ENCODE peak calls at places on chromosomes 1 and 21, in nine cellular contexts. One of them, this sample, is unnamed.

GRCh38 chr1:24905979-24906720 is 23.9 kb downstream of the RUNX3 start:
- DNase-seq in IMR-90: no peak
- DNase-seq in thyroid gland: no peak
- DNase-seq in spleen: peak
- DNase-seq in heart left ventricle: no peak
- DNase-seq in suprapubic skin: peak
- DNase-seq in HCT116: no peak
- DNase-seq in A549: no peak
- DNase-seq in right lobe of liver: peak
- DNase-seq in this sample: no peak

GRCh38 chr1:187185389-187185788 is 356.6 kb downstream of the PLA2G4A start:
- DNase-seq in A549: no peak
- DNase-seq in suprapubic skin: no peak
- DNase-seq in HCT116: no peak
- DNase-seq in IMR-90: no peak
- DNase-seq in thyroid gland: no peak
- DNase-seq in right lobe of liver: no peak
- DNase-seq in heart left ventricle: no peak
- DNase-seq in spleen: no peak
- DNase-seq in this sample: no peak

GRCh38 chr1:8025061-8025670 is 943 bp downstream of the ERRFI1 start:
- DNase-seq in suprapubic skin: no peak
- DNase-seq in HCT116: no peak
- DNase-seq in spleen: no peak
- DNase-seq in A549: no peak
- DNase-seq in IMR-90: no peak
- DNase-seq in thyroid gland: peak
- DNase-seq in right lobe of liver: no peak
- DNase-seq in heart left ventricle: no peak
- DNase-seq in this sample: no peak

GRCh38 chr21:44880762-44881585 is 7.5 kb upstream of the PTTG1IP start:
- DNase-seq in HCT116: no peak
- DNase-seq in spleen: no peak
- DNase-seq in thyroid gland: peak
- DNase-seq in heart left ventricle: peak
- DNase-seq in right lobe of liver: no peak
- DNase-seq in A549: no peak
- DNase-seq in IMR-90: peak
- DNase-seq in suprapubic skin: no peak
- DNase-seq in this sample: peak

GRCh38 chr1:232893481-232894313 is 56.7 kb upstream of the NTPCR start:
- DNase-seq in suprapubic skin: no peak
- DNase-seq in thyroid gland: no peak
- DNase-seq in spleen: no peak
- DNase-seq in HCT116: no peak
- DNase-seq in IMR-90: no peak
- DNase-seq in right lobe of liver: no peak
- DNase-seq in heart left ventricle: no peak
- DNase-seq in A549: no peak
- DNase-seq in this sample: no peak

GRCh38 chr1:2098301-2098698 is 48.1 kb downstream of the PRKCZ start:
- DNase-seq in suprapubic skin: no peak
- DNase-seq in right lobe of liver: no peak
- DNase-seq in HCT116: no peak
- DNase-seq in thyroid gland: peak
- DNase-seq in heart left ventricle: no peak
- DNase-seq in spleen: no peak
- DNase-seq in IMR-90: no peak
- DNase-seq in A549: no peak
- DNase-seq in this sample: peak

GRCh38 chr1:32447469-32448185 is 17.2 kb upstream of the ZBTB8B start:
- DNase-seq in heart left ventricle: no peak
- DNase-seq in right lobe of liver: no peak
- DNase-seq in suprapubic skin: no peak
- DNase-seq in thyroid gland: no peak
- DNase-seq in spleen: no peak
- DNase-seq in A549: no peak
- DNase-seq in IMR-90: peak
- DNase-seq in HCT116: peak
- DNase-seq in this sample: no peak

GRCh38 chr1:239126881-239127280 is 259.5 kb upstream of the CHRM3 start:
- DNase-seq in thyroid gland: no peak
- DNase-seq in heart left ventricle: no peak
- DNase-seq in right lobe of liver: no peak
- DNase-seq in HCT116: no peak
- DNase-seq in suprapubic skin: no peak
- DNase-seq in IMR-90: no peak
- DNase-seq in A549: no peak
- DNase-seq in spleen: no peak
- DNase-seq in this sample: no peak

GRCh38 chr1:195580988-195581387 is 1027.3 kb downstream of the KCNT2 start:
- DNase-seq in suprapubic skin: no peak
- DNase-seq in A549: no peak
- DNase-seq in IMR-90: peak
- DNase-seq in right lobe of liver: no peak
- DNase-seq in heart left ventricle: no peak
- DNase-seq in thyroid gland: no peak
- DNase-seq in spleen: no peak
- DNase-seq in HCT116: no peak
- DNase-seq in this sample: no peak

GRCh38 chr1:53642607-53643006 is 96.4 kb downstream of the GLIS1 start:
- DNase-seq in HCT116: no peak
- DNase-seq in right lobe of liver: peak
- DNase-seq in suprapubic skin: peak
- DNase-seq in heart left ventricle: no peak
- DNase-seq in spleen: peak
- DNase-seq in IMR-90: no peak
- DNase-seq in A549: no peak
- DNase-seq in thyroid gland: no peak
- DNase-seq in this sample: no peak

GRCh38 chr1:234515411-234515810 is 36.4 kb upstream of the TARBP1 start:
- DNase-seq in spleen: no peak
- DNase-seq in A549: peak
- DNase-seq in IMR-90: peak
- DNase-seq in heart left ventricle: no peak
- DNase-seq in thyroid gland: peak
- DNase-seq in right lobe of liver: no peak
- DNase-seq in HCT116: no peak
- DNase-seq in suprapubic skin: no peak
- DNase-seq in this sample: no peak

GRCh38 chr1:67629370-67630075 is 55.5 kb upstream of the GADD45A start:
- DNase-seq in suprapubic skin: no peak
- DNase-seq in spleen: no peak
- DNase-seq in HCT116: no peak
- DNase-seq in A549: no peak
- DNase-seq in heart left ventricle: no peak
- DNase-seq in thyroid gland: no peak
- DNase-seq in IMR-90: no peak
- DNase-seq in right lobe of liver: no peak
- DNase-seq in this sample: no peak

GRCh38 chr21:45977396-45977795 is 4.2 kb upstream of the COL6A1 start:
- DNase-seq in thyroid gland: no peak
- DNase-seq in suprapubic skin: peak
- DNase-seq in IMR-90: no peak
- DNase-seq in right lobe of liver: no peak
- DNase-seq in HCT116: no peak
- DNase-seq in A549: no peak
- DNase-seq in heart left ventricle: peak
- DNase-seq in spleen: peak
- DNase-seq in this sample: no peak

GRCh38 chr1:232950919-232951579 is 638 bp downstream of the NTPCR start:
- DNase-seq in A549: peak
- DNase-seq in IMR-90: peak
- DNase-seq in thyroid gland: peak
- DNase-seq in heart left ventricle: no peak
- DNase-seq in spleen: no peak
- DNase-seq in HCT116: no peak
- DNase-seq in right lobe of liver: no peak
- DNase-seq in suprapubic skin: no peak
- DNase-seq in this sample: peak

GRCh38 chr1:26353210-26353859 is 595 bp downstream of the CRYBG2 start:
- DNase-seq in suprapubic skin: no peak
- DNase-seq in HCT116: no peak
- DNase-seq in thyroid gland: no peak
- DNase-seq in heart left ventricle: no peak
- DNase-seq in IMR-90: no peak
- DNase-seq in spleen: no peak
- DNase-seq in right lobe of liver: no peak
- DNase-seq in A549: no peak
- DNase-seq in this sample: no peak

GRCh38 chr1:26350343-26350700 is 3.6 kb downstream of the CRYBG2 start:
- DNase-seq in HCT116: no peak
- DNase-seq in spleen: no peak
- DNase-seq in thyroid gland: no peak
- DNase-seq in A549: no peak
- DNase-seq in suprapubic skin: no peak
- DNase-seq in right lobe of liver: no peak
- DNase-seq in IMR-90: no peak
- DNase-seq in heart left ventricle: no peak
- DNase-seq in this sample: no peak

GRCh38 chr1:26352338-26352679 is 1.6 kb downstream of the CRYBG2 start:
- DNase-seq in thyroid gland: no peak
- DNase-seq in A549: no peak
- DNase-seq in suprapubic skin: no peak
- DNase-seq in HCT116: no peak
- DNase-seq in spleen: no peak
- DNase-seq in right lobe of liver: no peak
- DNase-seq in heart left ventricle: no peak
- DNase-seq in IMR-90: no peak
- DNase-seq in this sample: no peak

GRCh38 chr1:26350701-26351590 is 3.0 kb downstream of the CRYBG2 start:
- DNase-seq in thyroid gland: no peak
- DNase-seq in spleen: no peak
- DNase-seq in heart left ventricle: no peak
- DNase-seq in suprapubic skin: no peak
- DNase-seq in IMR-90: peak
- DNase-seq in A549: peak
- DNase-seq in HCT116: peak
- DNase-seq in right lobe of liver: no peak
- DNase-seq in this sample: no peak

DNA sequence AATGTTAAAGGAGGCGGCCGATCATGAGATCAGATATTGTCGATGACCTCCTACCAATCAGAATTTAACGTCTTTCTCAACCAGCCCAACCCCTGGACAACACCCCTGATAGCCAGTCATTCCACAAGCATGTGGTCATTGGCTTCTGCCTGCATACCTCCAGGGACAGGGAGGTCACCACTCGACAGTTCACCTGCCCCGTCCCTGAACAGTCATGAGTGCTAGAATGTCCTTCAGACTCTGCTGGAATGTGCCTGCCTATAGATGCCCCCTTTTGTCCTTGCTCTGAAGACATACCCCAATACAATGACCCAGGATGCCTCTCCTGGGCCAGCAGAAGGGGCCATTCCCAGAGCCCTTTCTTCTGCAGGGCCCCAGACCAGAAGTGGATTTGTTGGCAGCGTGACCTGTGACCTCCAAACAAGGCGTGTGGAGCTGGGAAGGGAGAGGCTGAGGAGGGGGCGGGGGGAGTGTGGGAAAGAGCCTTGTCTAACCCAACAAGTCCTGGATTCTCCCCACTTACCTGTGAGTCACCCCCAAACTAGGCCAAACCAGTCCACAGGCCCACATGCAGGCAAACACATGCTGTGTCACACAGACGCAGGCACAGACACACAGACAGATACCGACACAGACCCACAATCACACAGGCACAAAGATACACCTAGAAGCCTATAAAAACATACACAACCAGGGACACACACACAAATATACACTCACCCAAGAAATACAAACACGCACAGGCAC is 2.2 kb downstream of the CRYBG2 start:
- DNase-seq in IMR-90: peak
- DNase-seq in heart left ventricle: no peak
- DNase-seq in right lobe of liver: no peak
- DNase-seq in spleen: no peak
- DNase-seq in HCT116: peak
- DNase-seq in thyroid gland: no peak
- DNase-seq in A549: peak
- DNase-seq in suprapubic skin: no peak
- DNase-seq in this sample: peak
- TF ChIP-seq POLR2A in IMR-90: no peak
- TF ChIP-seq POLR2A in heart left ventricle: no peak
- TF ChIP-seq POLR2A in right lobe of liver: no peak
- TF ChIP-seq POLR2A in spleen: no peak
- TF ChIP-seq POLR2A in HCT116: no peak
- TF ChIP-seq POLR2A in thyroid gland: no peak
- TF ChIP-seq POLR2A in A549: no peak
- TF ChIP-seq POLR2A in suprapubic skin: no peak
- TF ChIP-seq POLR2A in this sample: no peak

GRCh38 chr1:154386643-154387352 is 18.3 kb upstream of the IL6R start:
- DNase-seq in thyroid gland: no peak
- DNase-seq in IMR-90: no peak
- DNase-seq in right lobe of liver: no peak
- DNase-seq in HCT116: no peak
- DNase-seq in spleen: peak
- DNase-seq in heart left ventricle: no peak
- DNase-seq in suprapubic skin: no peak
- DNase-seq in A549: no peak
- DNase-seq in this sample: no peak
- TF ChIP-seq POLR2A in thyroid gland: no peak
- TF ChIP-seq POLR2A in IMR-90: no peak
- TF ChIP-seq POLR2A in right lobe of liver: no peak
- TF ChIP-seq POLR2A in HCT116: no peak
- TF ChIP-seq POLR2A in spleen: no peak
- TF ChIP-seq POLR2A in heart left ventricle: no peak
- TF ChIP-seq POLR2A in suprapubic skin: no peak
- TF ChIP-seq POLR2A in A549: no peak
- TF ChIP-seq POLR2A in this sample: no peak

DNA sequence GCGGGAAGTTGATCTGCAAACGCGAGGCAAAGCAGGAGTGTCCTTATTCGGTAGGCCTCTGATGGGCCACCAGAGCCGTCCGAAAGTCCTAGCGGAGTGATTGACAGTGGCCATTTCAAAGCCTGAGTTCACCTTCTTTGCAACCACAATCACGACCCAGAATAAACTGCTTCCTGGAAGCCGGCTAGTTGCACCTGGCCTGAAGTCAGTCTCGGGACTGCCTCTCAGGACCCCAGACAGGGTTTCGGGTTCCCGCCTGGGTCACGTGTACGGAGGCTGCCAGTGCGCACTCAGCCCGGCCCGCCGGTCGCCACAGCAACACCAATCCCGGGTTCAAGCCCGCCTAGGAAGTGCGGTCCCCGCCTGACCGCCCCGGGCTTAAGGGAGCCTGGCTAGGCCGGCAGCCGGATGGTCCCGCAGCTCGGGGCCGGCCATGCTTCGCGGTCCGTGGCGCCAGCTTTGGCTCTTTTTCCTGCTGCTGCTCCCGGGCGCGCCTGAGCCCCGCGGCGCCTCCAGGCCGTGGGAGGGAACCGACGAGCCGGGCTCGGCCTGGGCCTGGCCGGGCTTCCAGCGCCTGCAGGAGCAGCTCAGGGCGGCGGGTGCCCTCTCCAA is at the start of gene TOR3A:
- DNase-seq in HCT116: peak
- DNase-seq in IMR-90: peak
- DNase-seq in A549: peak
- DNase-seq in spleen: peak
- DNase-seq in suprapubic skin: peak
- DNase-seq in heart left ventricle: peak
- DNase-seq in right lobe of liver: peak
- DNase-seq in thyroid gland: peak
- DNase-seq in this sample: peak
- TF ChIP-seq POLR2A in HCT116: no peak
- TF ChIP-seq POLR2A in IMR-90: peak
- TF ChIP-seq POLR2A in A549: peak
- TF ChIP-seq POLR2A in spleen: peak
- TF ChIP-seq POLR2A in suprapubic skin: peak
- TF ChIP-seq POLR2A in heart left ventricle: no peak
- TF ChIP-seq POLR2A in right lobe of liver: peak
- TF ChIP-seq POLR2A in thyroid gland: no peak
- TF ChIP-seq POLR2A in this sample: peak

GRCh38 chr1:1013105-1013921 is at the start of gene ISG15:
- DNase-seq in HCT116: peak
- DNase-seq in A549: peak
- DNase-seq in suprapubic skin: peak
- DNase-seq in right lobe of liver: peak
- DNase-seq in spleen: peak
- DNase-seq in heart left ventricle: peak
- DNase-seq in thyroid gland: peak
- DNase-seq in IMR-90: peak
- DNase-seq in this sample: peak
- TF ChIP-seq POLR2A in HCT116: peak
- TF ChIP-seq POLR2A in A549: no peak
- TF ChIP-seq POLR2A in suprapubic skin: peak
- TF ChIP-seq POLR2A in right lobe of liver: peak
- TF ChIP-seq POLR2A in spleen: peak
- TF ChIP-seq POLR2A in heart left ventricle: peak
- TF ChIP-seq POLR2A in thyroid gland: no peak
- TF ChIP-seq POLR2A in IMR-90: peak
- TF ChIP-seq POLR2A in this sample: peak

This sample was measured in H54.